ENCODE peak calls at places on chromosomes 3 and 15, in ten cellular contexts. M is heart left ventricle, S is endothelial cell of umbilical vein, A is esophagus squamous epithelium, R is transverse colon, J is K562, N is spleen, Q is Peyer's patch, F is IMR-90, Z is A549. Y is an unnamed sample.

GRCh38 chr15:32852771-32853170 is 135.0 kb downstream of the GREM1 start:
- DNase-seq in F (no peak), N (no peak), M (no peak), J (no peak), R (no peak), Z (peak), S (no peak), Q (no peak), A (no peak), Y (no peak)

GRCh38 chr3:179967622-179968021 is 69.1 kb downstream of the PEX5L start:
- DNase-seq in Z (no peak), Q (no peak), J (no peak), N (no peak), M (no peak), A (no peak), R (no peak), S (no peak), F (peak), Y (no peak)

GRCh38 chr15:99324082-99324620 is 72.9 kb downstream of the LRRC28 start:
- DNase-seq in Q (no peak), F (peak), N (no peak), M (peak), J (no peak), R (no peak), S (peak), A (no peak), Z (peak), Y (no peak)

GRCh38 chr15:64197425-64197824 is 34.6 kb upstream of the PPIB start:
- DNase-seq in R (no peak), N (no peak), S (no peak), Z (no peak), J (no peak), F (no peak), M (no peak), Q (no peak), A (no peak), Y (no peak)

GRCh38 chr15:85412956-85413854 is 32.8 kb downstream of the AKAP13 start:
- DNase-seq in Z (peak), N (peak), S (peak), M (peak), Q (peak), R (peak), A (peak), J (no peak), F (peak), Y (peak)

GRCh38 chr3:161559177-161559998 is 62.8 kb downstream of the OTOL1 start:
- DNase-seq in F (peak), J (peak), N (no peak), R (no peak), Z (peak), A (no peak), S (peak), M (no peak), Q (no peak), Y (no peak)

GRCh38 chr3:42502429-42503250 is at the start of gene VIPR1:
- DNase-seq in M (peak), S (peak), J (peak), A (peak), R (peak), Q (peak), Z (peak), F (no peak), N (peak), Y (peak)

GRCh38 chr3:113741086-113741485 is 5.0 kb downstream of the NAA50 start:
- DNase-seq in Z (no peak), F (no peak), J (no peak), M (no peak), Q (no peak), A (no peak), S (no peak), R (no peak), N (no peak), Y (no peak)

GRCh38 chr3:185200639-185201038 is 47.8 kb upstream of the C3orf70 start:
- DNase-seq in R (no peak), J (peak), M (no peak), Q (no peak), A (no peak), Z (no peak), F (peak), N (no peak), S (peak), Y (no peak)

GRCh38 chr15:33007295-33007855 is 187.1 kb downstream of the FMN1 start:
- DNase-seq in J (no peak), N (no peak), M (no peak), S (peak), F (peak), Q (no peak), Z (peak), A (no peak), R (no peak), Y (no peak)

GRCh38 chr15:39021341-39021740 is 456.7 kb upstream of the RASGRP1 start:
- DNase-seq in Z (no peak), N (no peak), R (no peak), S (no peak), A (no peak), F (no peak), M (no peak), Q (no peak), J (no peak), Y (no peak)

GRCh38 chr3:52838561-52839267 is 3.9 kb upstream of the MUSTN1 start:
- DNase-seq in A (no peak), Z (no peak), S (no peak), M (peak), J (no peak), Q (peak), R (no peak), N (peak), F (no peak), Y (no peak)

GRCh38 chr3:120275553-120276092 is 9.4 kb downstream of the GPR156 start:
- DNase-seq in R (no peak), M (no peak), Z (no peak), Q (no peak), A (no peak), S (no peak), J (no peak), N (no peak), F (no peak), Y (no peak)

GRCh38 chr3:69013256-69014021 is at the start of gene EOGT:
- DNase-seq in M (peak), R (peak), Z (peak), N (peak), A (no peak), J (peak), Q (peak), S (peak), F (peak), Y (peak)

GRCh38 chr15:93829115-93829849 is 402.1 kb upstream of the MCTP2 start:
- DNase-seq in N (no peak), Q (no peak), J (no peak), Z (peak), F (no peak), R (no peak), S (no peak), M (peak), A (no peak), Y (no peak)

GRCh38 chr3:139935071-139935865 is at the start of gene CLSTN2:
- DNase-seq in F (no peak), Q (no peak), J (peak), N (no peak), R (peak), Z (peak), A (no peak), M (peak), S (no peak), Y (peak)

GRCh38 chr3:187516446-187516845 is 148.3 kb downstream of the RTP4 start:
- DNase-seq in N (no peak), A (no peak), Z (no peak), J (no peak), Q (no peak), R (no peak), F (peak), S (no peak), M (no peak), Y (no peak)

DNA sequence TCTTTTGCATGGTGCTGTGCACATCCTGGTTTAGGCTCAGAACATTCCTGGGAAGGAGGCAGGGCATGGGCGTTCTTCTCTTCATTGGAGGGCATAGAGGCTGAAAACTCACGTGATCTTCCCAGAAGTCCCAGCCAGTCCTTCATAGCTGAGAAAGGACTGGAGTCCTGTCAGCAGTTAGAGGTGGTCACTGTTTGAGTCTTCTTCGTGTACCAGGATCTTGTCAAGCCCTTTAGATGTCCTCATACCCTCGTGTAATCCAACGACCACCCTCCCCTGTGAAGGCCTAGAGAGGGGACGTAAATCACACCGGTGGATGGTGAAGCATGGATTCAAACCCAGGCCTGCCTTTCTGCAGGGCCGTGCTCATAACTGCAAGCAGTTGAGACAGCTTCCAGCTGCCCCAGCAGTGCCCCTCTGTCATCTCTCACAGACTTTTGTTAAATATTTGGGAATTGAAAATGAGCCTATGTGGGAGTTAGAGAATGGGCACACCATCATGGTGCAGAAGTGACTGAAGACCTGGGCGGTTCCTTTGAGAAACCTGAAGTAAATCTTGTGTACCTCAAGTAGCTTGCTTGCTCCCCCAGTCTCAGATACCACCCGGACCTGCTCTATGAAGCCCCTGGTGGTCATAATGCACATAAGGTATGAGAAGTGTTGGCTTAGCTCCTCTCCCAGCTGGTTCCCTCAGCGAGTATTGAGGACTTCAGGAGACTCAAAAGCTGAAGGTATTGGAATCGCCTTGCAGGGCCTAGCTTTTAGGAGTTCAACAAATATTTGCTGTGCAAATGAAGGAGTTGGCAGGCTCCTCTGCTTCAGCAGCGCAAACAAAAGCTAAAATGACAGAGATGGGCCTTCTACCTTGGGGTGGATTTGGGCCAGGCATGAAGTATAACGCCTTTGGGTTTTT is 1.4 kb downstream of the CMTM8 start:
- DNase-seq in N (no peak), Q (peak), R (peak), A (no peak), Z (peak), F (no peak), S (peak), J (peak), M (no peak), Y (no peak)
- TF ChIP-seq POLR2A in N (no peak), Q (no peak), R (no peak), A (no peak), Z (no peak), F (no peak), S (no peak), J (no peak), M (no peak), Y (no peak)

DNA sequence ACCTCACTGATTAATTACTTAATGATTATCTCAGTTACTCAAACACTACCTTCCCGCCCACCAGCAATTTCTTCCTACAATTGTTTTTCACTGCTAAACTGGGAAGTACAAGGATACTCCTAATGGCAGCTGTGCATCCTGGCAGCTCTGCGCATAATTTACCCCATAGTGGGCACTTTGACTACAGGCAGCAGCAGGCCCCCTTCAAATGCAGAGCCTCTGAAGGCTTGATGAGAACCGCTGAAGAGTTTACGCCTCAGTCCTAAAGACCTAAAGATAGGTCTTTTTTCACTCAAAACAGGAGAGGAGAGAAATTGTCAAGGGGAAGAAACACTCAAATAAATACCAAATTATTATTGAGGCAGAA is 10.7 kb downstream of the CCDC32 start:
- DNase-seq in S (peak), M (no peak), N (no peak), Z (no peak), R (no peak), J (no peak), F (no peak), A (no peak), Q (no peak), Y (no peak)
- H3K4me3 ChIP-seq in S (no peak), M (no peak), N (no peak), Z (no peak), R (no peak), J (no peak), F (no peak), A (no peak), Q (no peak), Y (no peak)

GRCh38 chr15:28919679-28920655 is 34.2 kb downstream of the APBA2 start:
- DNase-seq in R (no peak), F (no peak), J (no peak), N (peak), M (no peak), A (no peak), Q (no peak), S (no peak), Z (no peak), Y (no peak)

GRCh38 chr15:28918141-28918983 is 32.6 kb downstream of the APBA2 start:
- DNase-seq in Z (peak), M (no peak), F (no peak), Q (no peak), A (no peak), R (no peak), J (peak), S (no peak), N (peak), Y (no peak)

GRCh38 chr15:28915935-28916334 is 30.2 kb downstream of the APBA2 start:
- DNase-seq in Z (no peak), M (no peak), R (no peak), F (no peak), Q (no peak), J (no peak), N (peak), S (no peak), A (no peak), Y (no peak)

GRCh38 chr15:28919201-28919627 is 33.4 kb downstream of the APBA2 start:
- DNase-seq in Q (peak), J (no peak), F (no peak), R (no peak), S (no peak), A (no peak), Z (peak), M (no peak), N (peak), Y (no peak)

GRCh38 chr15:28917791-28918140 is 32.0 kb downstream of the APBA2 start:
- DNase-seq in M (no peak), R (no peak), A (no peak), N (no peak), Z (no peak), S (no peak), Q (no peak), J (no peak), F (no peak), Y (no peak)
- TF ChIP-seq CTCF in M (no peak), R (no peak), A (no peak), N (no peak), Z (no peak), S (no peak), Q (no peak), J (no peak), F (no peak), Y (no peak)

GRCh38 chr15:88993662-88994061 is 80.5 kb upstream of the MFGE8 start:
- DNase-seq in J (no peak), M (no peak), N (no peak), Q (no peak), S (no peak), F (no peak), A (no peak), Z (no peak), R (no peak), Y (no peak)

GRCh38 chr15:88994286-88994685 is 81.1 kb upstream of the MFGE8 start:
- DNase-seq in F (no peak), Q (no peak), J (no peak), N (no peak), Z (no peak), R (no peak), A (no peak), S (no peak), M (no peak), Y (peak)

GRCh38 chr15:88992912-88993376 is 79.8 kb upstream of the MFGE8 start:
- DNase-seq in F (no peak), S (no peak), R (no peak), J (no peak), N (no peak), A (no peak), M (no peak), Z (no peak), Q (no peak), Y (no peak)

GRCh38 chr15:88997531-88997930 is 84.4 kb upstream of the MFGE8 start:
- DNase-seq in Z (no peak), F (no peak), R (no peak), Q (no peak), A (no peak), M (no peak), J (no peak), N (no peak), S (no peak), Y (peak)

GRCh38 chr15:88995449-88995848 is 82.3 kb upstream of the MFGE8 start:
- DNase-seq in F (peak), Z (peak), A (no peak), J (no peak), N (no peak), Q (no peak), M (no peak), R (no peak), S (no peak), Y (no peak)
- TF ChIP-seq POLR2A in F (no peak), Z (no peak), A (no peak), J (no peak), N (no peak), Q (no peak), M (no peak), R (no peak), S (no peak), Y (no peak)

GRCh38 chr3:149934524-149934923 is 36.2 kb downstream of the PFN2 start:
- DNase-seq in Z (no peak), R (no peak), N (no peak), J (no peak), A (no peak), S (no peak), F (peak), Q (no peak), M (peak), Y (peak)

GRCh38 chr3:149941186-149941585 is 29.5 kb downstream of the PFN2 start:
- DNase-seq in F (peak), Q (no peak), J (no peak), N (no peak), Z (no peak), S (no peak), M (no peak), A (no peak), R (no peak), Y (no peak)

GRCh38 chr3:149933858-149934257 is 36.8 kb downstream of the PFN2 start:
- DNase-seq in Z (no peak), A (no peak), N (no peak), R (no peak), Q (no peak), S (no peak), F (no peak), M (no peak), J (no peak), Y (no peak)

GRCh38 chr3:149933008-149933407 is 37.7 kb downstream of the PFN2 start:
- DNase-seq in F (no peak), R (no peak), N (no peak), Z (no peak), Q (no peak), A (no peak), J (no peak), M (no peak), S (no peak), Y (no peak)

DNA sequence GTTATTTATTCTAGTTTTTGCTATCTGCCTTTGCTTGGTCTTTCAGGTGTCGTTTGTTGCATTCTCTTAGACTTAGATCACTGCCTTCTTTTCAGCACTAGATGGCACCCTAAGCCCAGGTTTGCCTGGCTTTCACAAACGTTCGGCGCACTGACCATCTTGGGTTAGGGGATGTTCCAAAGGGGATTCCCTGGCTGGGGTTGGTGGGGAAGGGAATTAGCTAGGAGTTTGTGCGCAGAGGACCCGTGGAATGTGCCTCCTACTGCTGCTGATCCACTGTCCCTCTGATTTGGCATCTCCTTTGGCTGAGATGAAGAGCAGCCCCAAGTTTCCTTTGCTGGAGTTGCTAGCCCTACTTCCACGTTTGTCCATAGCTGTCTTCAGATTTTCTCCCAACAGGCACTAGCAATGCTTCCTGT is 33.9 kb downstream of the PFN2 start:
- DNase-seq in R (peak), F (peak), Z (peak), Q (peak), J (peak), N (no peak), M (peak), S (peak), A (no peak), Y (no peak)
- H3K4me3 ChIP-seq in R (no peak), F (no peak), Z (no peak), Q (no peak), J (no peak), N (no peak), M (no peak), S (no peak), A (no peak), Y (no peak)

DNA sequence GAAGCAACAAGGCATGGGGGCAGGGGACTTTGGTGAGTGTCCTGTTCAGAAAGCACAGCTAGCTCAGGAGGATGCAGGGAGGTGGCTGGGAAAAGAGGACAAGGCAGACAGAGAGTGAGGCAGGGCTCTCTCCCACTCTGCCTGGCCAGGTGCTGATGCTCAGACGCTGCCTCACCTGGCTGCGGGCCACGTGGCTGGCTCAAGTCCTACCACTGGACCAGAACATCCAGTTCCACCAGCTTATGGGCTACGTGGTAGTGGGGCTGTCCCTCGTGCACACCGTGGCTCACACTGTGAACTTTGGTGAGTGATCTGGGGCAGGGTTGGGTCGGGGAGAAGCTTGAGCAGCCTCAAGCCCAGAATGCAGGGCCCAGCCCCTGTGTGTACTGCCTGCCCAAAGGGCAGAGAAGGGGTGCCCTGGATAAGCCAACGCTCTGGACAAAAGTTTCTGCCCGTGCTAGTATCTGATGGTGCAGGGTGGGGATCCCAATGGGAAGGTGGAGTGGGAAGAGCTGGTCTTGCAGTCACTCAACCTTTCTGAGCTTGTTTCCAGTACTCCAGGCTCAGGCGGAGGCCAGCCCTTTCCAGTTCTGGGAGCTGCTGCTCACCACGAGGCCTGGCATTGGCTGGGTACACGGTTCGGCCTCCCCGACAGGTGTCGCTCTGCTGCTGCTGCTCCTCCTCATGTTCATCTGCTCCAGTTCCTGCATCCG is 20.9 kb downstream of the NOX5 start:
- DNase-seq in M (no peak), Q (no peak), A (no peak), R (peak), J (peak), F (no peak), N (no peak), Z (peak), S (peak), Y (peak)
- TF ChIP-seq CTCF in M (no peak), Q (peak), A (peak), R (no peak), J (peak), F (no peak), N (no peak), Z (peak), S (peak), Y (no peak)

Y was measured in lower leg skin.